ENCODE peak calls at places on chromosomes 16 and 17, in ten cellular contexts. G is HFF-Myc; W is aorta; L is mesothelial cell of epicardium; Z is naive thymus-derived CD8-positive, alpha-beta T cell; Y is HTR-8/SVneo; O is AG08395; I is astrocyte; F is GM18507; M is CD4-positive, alpha-beta memory T cell. S is an unnamed sample.

GRCh38 chr17:58312021-58312630 is 16.5 kb downstream of the TSPOAP1 start:
- DNase-seq in Y (no peak), I (no peak), L (peak), O (no peak), W (no peak), Z (no peak), M (no peak), G (no peak), F (no peak), S (no peak)

GRCh38 chr17:19237389-19238166 is 412 bp downstream of the EPN2 start:
- DNase-seq in M (peak), G (no peak), F (no peak), I (no peak), Z (peak), L (peak), O (no peak), Y (peak), W (peak), S (no peak)

GRCh38 chr17:45431531-45432404 is 902 bp downstream of the ARHGAP27 start:
- DNase-seq in G (no peak), M (peak), F (peak), L (no peak), Z (peak), O (peak), I (no peak), Y (peak), W (peak), S (peak)

GRCh38 chr16:2673066-2673999 is 9.0 kb upstream of the KCTD5 start:
- DNase-seq in M (peak), O (peak), Z (peak), W (peak), G (peak), I (peak), L (peak), F (peak), Y (peak), S (peak)

GRCh38 chr16:12558641-12559040 is 245.0 kb downstream of the CPPED1 start:
- DNase-seq in F (no peak), M (no peak), L (no peak), Y (no peak), I (no peak), G (no peak), O (no peak), W (no peak), Z (no peak), S (no peak)

GRCh38 chr17:42386784-42387183 is 1.5 kb downstream of the STAT3 start:
- DNase-seq in I (no peak), M (no peak), F (no peak), Y (no peak), W (no peak), G (no peak), Z (no peak), L (no peak), O (no peak), S (no peak)

GRCh38 chr16:87317766-87318121 is 552 bp upstream of the C16orf95 start:
- DNase-seq in Y (peak), I (peak), M (no peak), Z (no peak), L (no peak), O (peak), G (no peak), F (no peak), W (peak), S (no peak)

GRCh38 chr17:16363749-16364536 is 10.7 kb upstream of the CENPV start:
- DNase-seq in F (peak), W (peak), Y (peak), Z (peak), O (peak), M (peak), L (peak), G (peak), I (peak), S (peak)

GRCh38 chr17:7700510-7700909 is 4.5 kb upstream of the EFNB3 start:
- DNase-seq in W (no peak), G (no peak), F (no peak), I (no peak), O (no peak), Z (no peak), L (no peak), M (no peak), Y (no peak), S (no peak)